ENCODE peak calls at places on chromosomes 6 and 20, in eight cellular contexts. K, P, S, F, U, B, Z and Q are unnamed samples.

GRCh38 chr6:19309661-19310060 is 527.5 kb upstream of the ID4 start:
- DNase-seq in B (no peak), P (no peak), F (no peak), U (no peak), K (no peak), S (no peak), Z (no peak), Q (no peak)

GRCh38 chr20:32249030-32249738 is 28.3 kb upstream of the KIF3B start:
- DNase-seq in Z (no peak), P (peak), U (no peak), K (no peak), S (no peak), B (no peak), F (no peak), Q (no peak)

GRCh38 chr20:4811661-4812181 is 90.0 kb downstream of the PRND start:
- DNase-seq in Z (no peak), K (no peak), S (no peak), B (no peak), F (no peak), U (no peak), P (peak), Q (no peak)

GRCh38 chr6:14814016-14814415 is 431.9 kb upstream of the JARID2 start:
- DNase-seq in K (no peak), F (no peak), U (no peak), S (no peak), B (no peak), Z (no peak), P (no peak), Q (no peak)

GRCh38 chr6:166029506-166029905 is 138.1 kb downstream of the TBXT start:
- DNase-seq in U (no peak), Z (peak), P (no peak), S (no peak), B (no peak), F (no peak), K (peak), Q (no peak)

GRCh38 chr6:66128676-66129075 is 421.6 kb upstream of the EYS start:
- DNase-seq in P (no peak), U (no peak), K (no peak), S (no peak), B (no peak), Z (no peak), F (no peak), Q (no peak)

GRCh38 chr6:81818778-81819491 is 66.5 kb upstream of the TENT5A start:
- DNase-seq in P (peak), S (no peak), U (no peak), Z (peak), K (no peak), B (no peak), F (no peak), Q (no peak)

GRCh38 chr20:37095108-37095608 is 639 bp downstream of the RBL1 start:
- DNase-seq in K (no peak), B (no peak), F (no peak), P (no peak), Z (peak), S (peak), U (no peak), Q (no peak)

GRCh38 chr20:32052792-32053362 is 835 bp downstream of the HCK start:
- DNase-seq in U (no peak), Z (no peak), K (no peak), P (peak), F (no peak), S (no peak), B (no peak), Q (no peak)

GRCh38 chr6:101391772-101392560 is 1.5 kb upstream of the GRIK2 start:
- DNase-seq in B (no peak), Z (peak), K (peak), U (no peak), P (no peak), F (no peak), S (no peak), Q (no peak)

GRCh38 chr20:53914861-53915458 is 155.4 kb downstream of the BCAS1 start:
- DNase-seq in K (peak), S (no peak), U (no peak), B (no peak), F (no peak), Z (no peak), P (no peak), Q (no peak)

GRCh38 chr20:31549513-31549880 is 35.3 kb downstream of the HM13 start:
- DNase-seq in P (no peak), B (no peak), Z (no peak), U (no peak), F (no peak), K (no peak), S (no peak), Q (no peak)

GRCh38 chr6:158068156-158068892 is 86.7 kb downstream of the SYNJ2 start:
- DNase-seq in P (no peak), U (no peak), Z (no peak), B (no peak), F (no peak), K (peak), S (no peak), Q (no peak)

GRCh38 chr20:20070871-20071726 is 18.8 kb downstream of the CFAP61 start:
- DNase-seq in U (no peak), B (no peak), P (no peak), Z (no peak), F (no peak), K (no peak), S (no peak), Q (no peak)

GRCh38 chr20:21808863-21809664 is 103.6 kb downstream of the PAX1 start:
- DNase-seq in S (no peak), P (no peak), U (no peak), F (no peak), K (no peak), Z (peak), B (peak), Q (no peak)

GRCh38 chr6:159692303-159693127 is 526 bp downstream of the SOD2 start:
- DNase-seq in P (peak), K (peak), B (peak), U (no peak), F (peak), S (peak), Z (no peak), Q (peak)

GRCh38 chr20:2387180-2387577 is 6.5 kb downstream of the TGM6 start:
- DNase-seq in B (peak), Z (peak), U (no peak), S (peak), F (peak), K (peak), P (peak), Q (no peak)

GRCh38 chr6:17021539-17021889 is 80.3 kb upstream of the STMND1 start:
- DNase-seq in U (no peak), F (peak), Z (peak), P (no peak), B (no peak), K (no peak), S (no peak), Q (no peak)

GRCh38 chr20:15047100-15047499 is 709.7 kb upstream of the FLRT3 start:
- DNase-seq in P (no peak), S (no peak), U (no peak), B (no peak), F (no peak), K (no peak), Z (no peak), Q (no peak)

GRCh38 chr6:14274552-14275492 is 157.2 kb downstream of the CD83 start:
- DNase-seq in S (no peak), F (no peak), P (no peak), B (no peak), K (no peak), U (no peak), Z (no peak), Q (no peak)

GRCh38 chr6:26554669-26555504 is 16.7 kb downstream of the HMGN4 start:
- DNase-seq in F (peak), Z (peak), P (peak), U (peak), B (no peak), K (peak), S (peak), Q (peak)

GRCh38 chr6:164812706-164813105 is 496.7 kb downstream of the C6orf118 start:
- DNase-seq in Z (no peak), B (no peak), S (no peak), U (no peak), P (no peak), F (no peak), K (no peak), Q (no peak)

GRCh38 chr6:157994126-157994795 is 12.6 kb downstream of the SYNJ2 start:
- DNase-seq in U (peak), Z (no peak), F (no peak), B (no peak), P (no peak), K (no peak), S (no peak), Q (no peak)

GRCh38 chr6:52221302-52221701 is 23.0 kb downstream of the IL17F start:
- DNase-seq in F (no peak), U (no peak), K (peak), Z (no peak), S (no peak), P (no peak), B (no peak), Q (peak)

GRCh38 chr6:83707829-83708545 is 914 bp downstream of the SNAP91 start:
- DNase-seq in F (no peak), K (no peak), S (no peak), U (peak), Z (no peak), B (no peak), P (no peak), Q (no peak)

GRCh38 chr6:25943887-25944286 is 13.4 kb upstream of the SLC17A2 start:
- DNase-seq in B (no peak), Z (no peak), U (no peak), K (no peak), F (no peak), S (no peak), P (no peak), Q (no peak)